ENCODE peak calls at places on chromosomes 5 and 9, in six cellular contexts. One of them, this sample, is unnamed.

GRCh38 chr9:99430301-99430700 is 208.2 kb downstream of the SEC61B start:
- DNase-seq in stimulated activated CD4-positive, alpha-beta T cell treated with anti-CD3 and anti-CD28 coated beads, Interleukin-15, amount 100 ng/mL, for 24 hours: no peak
- DNase-seq in HS-5: no peak
- DNase-seq in left colon: no peak
- DNase-seq in GM04503: no peak
- DNase-seq in activated CD8-positive, alpha-beta memory T cell treated with anti-CD3 and anti-CD28 coated beads for 1 hour: no peak
- DNase-seq in this sample: no peak

GRCh38 chr9:97096793-97097192 is 57.9 kb upstream of the CTSV start:
- DNase-seq in GM04503: no peak
- DNase-seq in stimulated activated CD4-positive, alpha-beta T cell treated with anti-CD3 and anti-CD28 coated beads, Interleukin-15, amount 100 ng/mL, for 24 hours: no peak
- DNase-seq in HS-5: no peak
- DNase-seq in activated CD8-positive, alpha-beta memory T cell treated with anti-CD3 and anti-CD28 coated beads for 1 hour: no peak
- DNase-seq in left colon: no peak
- DNase-seq in this sample: no peak

GRCh38 chr5:174798411-174798930 is 74.1 kb downstream of the MSX2 start:
- DNase-seq in GM04503: no peak
- DNase-seq in stimulated activated CD4-positive, alpha-beta T cell treated with anti-CD3 and anti-CD28 coated beads, Interleukin-15, amount 100 ng/mL, for 24 hours: no peak
- DNase-seq in left colon: no peak
- DNase-seq in HS-5: no peak
- DNase-seq in activated CD8-positive, alpha-beta memory T cell treated with anti-CD3 and anti-CD28 coated beads for 1 hour: no peak
- DNase-seq in this sample: no peak

GRCh38 chr9:15253197-15253596 is 53.8 kb downstream of the TTC39B start:
- DNase-seq in activated CD8-positive, alpha-beta memory T cell treated with anti-CD3 and anti-CD28 coated beads for 1 hour: no peak
- DNase-seq in left colon: no peak
- DNase-seq in stimulated activated CD4-positive, alpha-beta T cell treated with anti-CD3 and anti-CD28 coated beads, Interleukin-15, amount 100 ng/mL, for 24 hours: no peak
- DNase-seq in GM04503: no peak
- DNase-seq in HS-5: peak
- DNase-seq in this sample: no peak

GRCh38 chr5:177491429-177491945 is 5.9 kb downstream of the PDLIM7 start:
- DNase-seq in stimulated activated CD4-positive, alpha-beta T cell treated with anti-CD3 and anti-CD28 coated beads, Interleukin-15, amount 100 ng/mL, for 24 hours: peak
- DNase-seq in activated CD8-positive, alpha-beta memory T cell treated with anti-CD3 and anti-CD28 coated beads for 1 hour: no peak
- DNase-seq in GM04503: no peak
- DNase-seq in left colon: peak
- DNase-seq in HS-5: no peak
- DNase-seq in this sample: no peak

GRCh38 chr5:9502864-9503263 is 43.0 kb downstream of the SEMA5A start:
- DNase-seq in activated CD8-positive, alpha-beta memory T cell treated with anti-CD3 and anti-CD28 coated beads for 1 hour: no peak
- DNase-seq in GM04503: no peak
- DNase-seq in left colon: no peak
- DNase-seq in HS-5: no peak
- DNase-seq in stimulated activated CD4-positive, alpha-beta T cell treated with anti-CD3 and anti-CD28 coated beads, Interleukin-15, amount 100 ng/mL, for 24 hours: no peak
- DNase-seq in this sample: no peak

GRCh38 chr5:138694146-138694545 is 59.1 kb upstream of the CTNNA1 start:
- DNase-seq in HS-5: no peak
- DNase-seq in left colon: no peak
- DNase-seq in GM04503: no peak
- DNase-seq in stimulated activated CD4-positive, alpha-beta T cell treated with anti-CD3 and anti-CD28 coated beads, Interleukin-15, amount 100 ng/mL, for 24 hours: no peak
- DNase-seq in activated CD8-positive, alpha-beta memory T cell treated with anti-CD3 and anti-CD28 coated beads for 1 hour: no peak
- DNase-seq in this sample: no peak

GRCh38 chr9:129835128-129835859 is at the start of the genes C9orf78 and USP20:
- DNase-seq in HS-5: peak
- DNase-seq in left colon: peak
- DNase-seq in stimulated activated CD4-positive, alpha-beta T cell treated with anti-CD3 and anti-CD28 coated beads, Interleukin-15, amount 100 ng/mL, for 24 hours: peak
- DNase-seq in GM04503: peak
- DNase-seq in activated CD8-positive, alpha-beta memory T cell treated with anti-CD3 and anti-CD28 coated beads for 1 hour: peak
- DNase-seq in this sample: peak

GRCh38 chr5:138588013-138588788 is 13.0 kb upstream of the HSPA9 start:
- DNase-seq in GM04503: no peak
- DNase-seq in stimulated activated CD4-positive, alpha-beta T cell treated with anti-CD3 and anti-CD28 coated beads, Interleukin-15, amount 100 ng/mL, for 24 hours: no peak
- DNase-seq in HS-5: no peak
- DNase-seq in activated CD8-positive, alpha-beta memory T cell treated with anti-CD3 and anti-CD28 coated beads for 1 hour: no peak
- DNase-seq in left colon: no peak
- DNase-seq in this sample: no peak

GRCh38 chr9:25261445-25261844 is 416.8 kb downstream of the TUSC1 start:
- DNase-seq in GM04503: no peak
- DNase-seq in stimulated activated CD4-positive, alpha-beta T cell treated with anti-CD3 and anti-CD28 coated beads, Interleukin-15, amount 100 ng/mL, for 24 hours: no peak
- DNase-seq in left colon: no peak
- DNase-seq in HS-5: no peak
- DNase-seq in activated CD8-positive, alpha-beta memory T cell treated with anti-CD3 and anti-CD28 coated beads for 1 hour: no peak
- DNase-seq in this sample: no peak

GRCh38 chr5:63854076-63854475 is 108.2 kb downstream of the HTR1A start:
- DNase-seq in HS-5: no peak
- DNase-seq in GM04503: no peak
- DNase-seq in stimulated activated CD4-positive, alpha-beta T cell treated with anti-CD3 and anti-CD28 coated beads, Interleukin-15, amount 100 ng/mL, for 24 hours: no peak
- DNase-seq in activated CD8-positive, alpha-beta memory T cell treated with anti-CD3 and anti-CD28 coated beads for 1 hour: no peak
- DNase-seq in left colon: no peak
- DNase-seq in this sample: no peak

GRCh38 chr5:40406426-40407211 is 273.1 kb upstream of the PTGER4 start:
- DNase-seq in stimulated activated CD4-positive, alpha-beta T cell treated with anti-CD3 and anti-CD28 coated beads, Interleukin-15, amount 100 ng/mL, for 24 hours: no peak
- DNase-seq in HS-5: no peak
- DNase-seq in left colon: no peak
- DNase-seq in activated CD8-positive, alpha-beta memory T cell treated with anti-CD3 and anti-CD28 coated beads for 1 hour: no peak
- DNase-seq in GM04503: no peak
- DNase-seq in this sample: no peak

GRCh38 chr5:123036391-123037103 is at the start of gene PPIC:
- DNase-seq in HS-5: peak
- DNase-seq in activated CD8-positive, alpha-beta memory T cell treated with anti-CD3 and anti-CD28 coated beads for 1 hour: no peak
- DNase-seq in left colon: peak
- DNase-seq in GM04503: peak
- DNase-seq in stimulated activated CD4-positive, alpha-beta T cell treated with anti-CD3 and anti-CD28 coated beads, Interleukin-15, amount 100 ng/mL, for 24 hours: peak
- DNase-seq in this sample: no peak

GRCh38 chr9:137575382-137575724 is 3.4 kb downstream of the DPH7 start:
- DNase-seq in HS-5: no peak
- DNase-seq in GM04503: no peak
- DNase-seq in left colon: no peak
- DNase-seq in activated CD8-positive, alpha-beta memory T cell treated with anti-CD3 and anti-CD28 coated beads for 1 hour: no peak
- DNase-seq in stimulated activated CD4-positive, alpha-beta T cell treated with anti-CD3 and anti-CD28 coated beads, Interleukin-15, amount 100 ng/mL, for 24 hours: no peak
- DNase-seq in this sample: no peak

GRCh38 chr5:61030163-61030482 is 85.1 kb downstream of the NDUFAF2 start:
- DNase-seq in left colon: no peak
- DNase-seq in GM04503: no peak
- DNase-seq in stimulated activated CD4-positive, alpha-beta T cell treated with anti-CD3 and anti-CD28 coated beads, Interleukin-15, amount 100 ng/mL, for 24 hours: no peak
- DNase-seq in HS-5: peak
- DNase-seq in activated CD8-positive, alpha-beta memory T cell treated with anti-CD3 and anti-CD28 coated beads for 1 hour: no peak
- DNase-seq in this sample: peak

GRCh38 chr9:134025606-134026541 is 593 bp downstream of the BRD3OS start:
- DNase-seq in stimulated activated CD4-positive, alpha-beta T cell treated with anti-CD3 and anti-CD28 coated beads, Interleukin-15, amount 100 ng/mL, for 24 hours: peak
- DNase-seq in HS-5: no peak
- DNase-seq in activated CD8-positive, alpha-beta memory T cell treated with anti-CD3 and anti-CD28 coated beads for 1 hour: peak
- DNase-seq in GM04503: peak
- DNase-seq in left colon: peak
- DNase-seq in this sample: no peak

GRCh38 chr5:20215257-20215656 is 227.3 kb upstream of the CDH18 start:
- DNase-seq in stimulated activated CD4-positive, alpha-beta T cell treated with anti-CD3 and anti-CD28 coated beads, Interleukin-15, amount 100 ng/mL, for 24 hours: no peak
- DNase-seq in activated CD8-positive, alpha-beta memory T cell treated with anti-CD3 and anti-CD28 coated beads for 1 hour: no peak
- DNase-seq in HS-5: no peak
- DNase-seq in GM04503: no peak
- DNase-seq in left colon: no peak
- DNase-seq in this sample: no peak

GRCh38 chr5:60891667-60892066 is 47.6 kb upstream of the ELOVL7 start:
- DNase-seq in activated CD8-positive, alpha-beta memory T cell treated with anti-CD3 and anti-CD28 coated beads for 1 hour: no peak
- DNase-seq in left colon: no peak
- DNase-seq in GM04503: no peak
- DNase-seq in HS-5: no peak
- DNase-seq in stimulated activated CD4-positive, alpha-beta T cell treated with anti-CD3 and anti-CD28 coated beads, Interleukin-15, amount 100 ng/mL, for 24 hours: no peak
- DNase-seq in this sample: no peak

GRCh38 chr5:73746608-73747007 is 120.6 kb downstream of the ARHGEF28 start:
- DNase-seq in activated CD8-positive, alpha-beta memory T cell treated with anti-CD3 and anti-CD28 coated beads for 1 hour: no peak
- DNase-seq in GM04503: no peak
- DNase-seq in left colon: no peak
- DNase-seq in HS-5: no peak
- DNase-seq in stimulated activated CD4-positive, alpha-beta T cell treated with anti-CD3 and anti-CD28 coated beads, Interleukin-15, amount 100 ng/mL, for 24 hours: no peak
- DNase-seq in this sample: no peak

GRCh38 chr5:105735704-105736103 is 1935.0 kb downstream of the EFNA5 start:
- DNase-seq in GM04503: no peak
- DNase-seq in HS-5: no peak
- DNase-seq in activated CD8-positive, alpha-beta memory T cell treated with anti-CD3 and anti-CD28 coated beads for 1 hour: no peak
- DNase-seq in stimulated activated CD4-positive, alpha-beta T cell treated with anti-CD3 and anti-CD28 coated beads, Interleukin-15, amount 100 ng/mL, for 24 hours: no peak
- DNase-seq in left colon: no peak
- DNase-seq in this sample: no peak

GRCh38 chr9:119736478-119737454 is 367.5 kb upstream of the BRINP1 start:
- DNase-seq in left colon: peak
- DNase-seq in activated CD8-positive, alpha-beta memory T cell treated with anti-CD3 and anti-CD28 coated beads for 1 hour: no peak
- DNase-seq in HS-5: no peak
- DNase-seq in GM04503: no peak
- DNase-seq in stimulated activated CD4-positive, alpha-beta T cell treated with anti-CD3 and anti-CD28 coated beads, Interleukin-15, amount 100 ng/mL, for 24 hours: no peak
- DNase-seq in this sample: no peak

GRCh38 chr5:96338624-96339023 is 94.4 kb downstream of the PCSK1 start:
- DNase-seq in activated CD8-positive, alpha-beta memory T cell treated with anti-CD3 and anti-CD28 coated beads for 1 hour: no peak
- DNase-seq in GM04503: no peak
- DNase-seq in HS-5: no peak
- DNase-seq in left colon: peak
- DNase-seq in stimulated activated CD4-positive, alpha-beta T cell treated with anti-CD3 and anti-CD28 coated beads, Interleukin-15, amount 100 ng/mL, for 24 hours: no peak
- DNase-seq in this sample: no peak

GRCh38 chr9:108478431-108478837 is 377.4 kb downstream of the ACTL7B start:
- DNase-seq in HS-5: peak
- DNase-seq in activated CD8-positive, alpha-beta memory T cell treated with anti-CD3 and anti-CD28 coated beads for 1 hour: no peak
- DNase-seq in stimulated activated CD4-positive, alpha-beta T cell treated with anti-CD3 and anti-CD28 coated beads, Interleukin-15, amount 100 ng/mL, for 24 hours: no peak
- DNase-seq in GM04503: peak
- DNase-seq in left colon: peak
- DNase-seq in this sample: peak

GRCh38 chr9:77807295-77807694 is 159.2 kb upstream of the GNA14 start:
- DNase-seq in GM04503: peak
- DNase-seq in stimulated activated CD4-positive, alpha-beta T cell treated with anti-CD3 and anti-CD28 coated beads, Interleukin-15, amount 100 ng/mL, for 24 hours: no peak
- DNase-seq in activated CD8-positive, alpha-beta memory T cell treated with anti-CD3 and anti-CD28 coated beads for 1 hour: no peak
- DNase-seq in left colon: no peak
- DNase-seq in HS-5: peak
- DNase-seq in this sample: peak

GRCh38 chr5:96961053-96961452 is 25.2 kb downstream of the LNPEP start:
- DNase-seq in activated CD8-positive, alpha-beta memory T cell treated with anti-CD3 and anti-CD28 coated beads for 1 hour: no peak
- DNase-seq in stimulated activated CD4-positive, alpha-beta T cell treated with anti-CD3 and anti-CD28 coated beads, Interleukin-15, amount 100 ng/mL, for 24 hours: no peak
- DNase-seq in GM04503: no peak
- DNase-seq in HS-5: no peak
- DNase-seq in left colon: no peak
- DNase-seq in this sample: no peak

GRCh38 chr5:116573279-116573616 is 1.4 kb downstream of the SEMA6A start:
- DNase-seq in left colon: peak
- DNase-seq in GM04503: no peak
- DNase-seq in HS-5: no peak
- DNase-seq in activated CD8-positive, alpha-beta memory T cell treated with anti-CD3 and anti-CD28 coated beads for 1 hour: no peak
- DNase-seq in stimulated activated CD4-positive, alpha-beta T cell treated with anti-CD3 and anti-CD28 coated beads, Interleukin-15, amount 100 ng/mL, for 24 hours: peak
- DNase-seq in this sample: no peak

GRCh38 chr5:119036101-119036762 is 34.7 kb upstream of the DMXL1 start:
- DNase-seq in HS-5: peak
- DNase-seq in GM04503: peak
- DNase-seq in stimulated activated CD4-positive, alpha-beta T cell treated with anti-CD3 and anti-CD28 coated beads, Interleukin-15, amount 100 ng/mL, for 24 hours: no peak
- DNase-seq in activated CD8-positive, alpha-beta memory T cell treated with anti-CD3 and anti-CD28 coated beads for 1 hour: no peak
- DNase-seq in left colon: no peak
- DNase-seq in this sample: peak

GRCh38 chr5:127425037-127425436 is 92.4 kb upstream of the PRRC1 start:
- DNase-seq in GM04503: no peak
- DNase-seq in stimulated activated CD4-positive, alpha-beta T cell treated with anti-CD3 and anti-CD28 coated beads, Interleukin-15, amount 100 ng/mL, for 24 hours: no peak
- DNase-seq in left colon: no peak
- DNase-seq in activated CD8-positive, alpha-beta memory T cell treated with anti-CD3 and anti-CD28 coated beads for 1 hour: no peak
- DNase-seq in HS-5: no peak
- DNase-seq in this sample: no peak

GRCh38 chr9:36319806-36320205 is 61.6 kb upstream of the GNE start:
- DNase-seq in GM04503: no peak
- DNase-seq in HS-5: no peak
- DNase-seq in stimulated activated CD4-positive, alpha-beta T cell treated with anti-CD3 and anti-CD28 coated beads, Interleukin-15, amount 100 ng/mL, for 24 hours: no peak
- DNase-seq in activated CD8-positive, alpha-beta memory T cell treated with anti-CD3 and anti-CD28 coated beads for 1 hour: no peak
- DNase-seq in left colon: peak
- DNase-seq in this sample: no peak

GRCh38 chr5:66596791-66597757 is 881 bp downstream of the MAST4 start:
- DNase-seq in HS-5: no peak
- DNase-seq in activated CD8-positive, alpha-beta memory T cell treated with anti-CD3 and anti-CD28 coated beads for 1 hour: no peak
- DNase-seq in GM04503: no peak
- DNase-seq in left colon: peak
- DNase-seq in stimulated activated CD4-positive, alpha-beta T cell treated with anti-CD3 and anti-CD28 coated beads, Interleukin-15, amount 100 ng/mL, for 24 hours: peak
- DNase-seq in this sample: no peak

GRCh38 chr9:4832786-4833579 is 40.2 kb downstream of the RCL1 start:
- DNase-seq in GM04503: peak
- DNase-seq in left colon: no peak
- DNase-seq in activated CD8-positive, alpha-beta memory T cell treated with anti-CD3 and anti-CD28 coated beads for 1 hour: no peak
- DNase-seq in stimulated activated CD4-positive, alpha-beta T cell treated with anti-CD3 and anti-CD28 coated beads, Interleukin-15, amount 100 ng/mL, for 24 hours: peak
- DNase-seq in HS-5: peak
- DNase-seq in this sample: peak

GRCh38 chr5:171714286-171714685 is 71.3 kb upstream of the SMIM23 start:
- DNase-seq in left colon: no peak
- DNase-seq in GM04503: no peak
- DNase-seq in activated CD8-positive, alpha-beta memory T cell treated with anti-CD3 and anti-CD28 coated beads for 1 hour: no peak
- DNase-seq in stimulated activated CD4-positive, alpha-beta T cell treated with anti-CD3 and anti-CD28 coated beads, Interleukin-15, amount 100 ng/mL, for 24 hours: no peak
- DNase-seq in HS-5: no peak
- DNase-seq in this sample: no peak

GRCh38 chr5:17373406-17374110 is 124.5 kb upstream of the TAF11L2 start:
- DNase-seq in left colon: no peak
- DNase-seq in stimulated activated CD4-positive, alpha-beta T cell treated with anti-CD3 and anti-CD28 coated beads, Interleukin-15, amount 100 ng/mL, for 24 hours: no peak
- DNase-seq in HS-5: no peak
- DNase-seq in GM04503: no peak
- DNase-seq in activated CD8-positive, alpha-beta memory T cell treated with anti-CD3 and anti-CD28 coated beads for 1 hour: no peak
- DNase-seq in this sample: no peak

GRCh38 chr5:74946471-74946870 is 80.3 kb upstream of the FAM169A start:
- DNase-seq in HS-5: no peak
- DNase-seq in stimulated activated CD4-positive, alpha-beta T cell treated with anti-CD3 and anti-CD28 coated beads, Interleukin-15, amount 100 ng/mL, for 24 hours: no peak
- DNase-seq in GM04503: no peak
- DNase-seq in left colon: no peak
- DNase-seq in activated CD8-positive, alpha-beta memory T cell treated with anti-CD3 and anti-CD28 coated beads for 1 hour: no peak
- DNase-seq in this sample: no peak

This sample was measured in AG04449.